ENCODE peak calls at places on chromosomes 3 and 15, in nine cellular contexts. X, N, S, T, D, Y, V, B and W are unnamed samples.

GRCh38 chr3:4837405-4837804 is 141.8 kb upstream of the BHLHE40 start:
- DNase-seq in T (no peak), D (no peak), B (no peak), V (no peak), S (no peak), Y (no peak), N (no peak), X (no peak), W (no peak)

GRCh38 chr3:143928541-143929255 is 42.9 kb upstream of the DIPK2A start:
- DNase-seq in X (no peak), S (no peak), D (no peak), T (no peak), N (no peak), Y (no peak), B (no peak), V (no peak), W (no peak)

GRCh38 chr15:77239892-77240608 is 169.1 kb upstream of the TSPAN3 start:
- DNase-seq in Y (no peak), N (no peak), D (no peak), S (no peak), X (no peak), V (no peak), B (no peak), T (no peak), W (no peak)

GRCh38 chr3:193231201-193231600 is 9.8 kb upstream of the PLAAT1 start:
- DNase-seq in B (no peak), S (no peak), X (no peak), T (no peak), V (no peak), D (no peak), N (no peak), Y (no peak), W (no peak)

GRCh38 chr3:103137830-103138229 is 703.0 kb downstream of the ZPLD1 start:
- DNase-seq in N (no peak), V (no peak), B (no peak), Y (no peak), T (no peak), X (no peak), S (no peak), D (no peak), W (no peak)

GRCh38 chr3:42654331-42655201 is 1.1 kb downstream of the ZBTB47 start:
- DNase-seq in S (peak; percentile 60), X (no peak), B (peak; percentile 58), D (peak; percentile 63), N (no peak), V (no peak), Y (no peak), T (peak; percentile 61), W (no peak)

GRCh38 chr3:129793356-129793755 is 100.2 kb downstream of the TMCC1 start:
- DNase-seq in Y (no peak), B (no peak), X (no peak), N (no peak), T (no peak), D (no peak), V (no peak), S (peak; percentile 13), W (no peak)

GRCh38 chr3:189551007-189551406 is 80.2 kb upstream of the TP63 start:
- DNase-seq in V (no peak), B (peak; percentile 1), X (no peak), S (no peak), N (no peak), T (no peak), D (no peak), Y (no peak), W (no peak)

GRCh38 chr3:188527389-188527788 is 373.4 kb downstream of the LPP start:
- DNase-seq in D (no peak), Y (no peak), V (no peak), S (no peak), X (no peak), T (no peak), N (no peak), B (no peak), W (no peak)

GRCh38 chr3:151838574-151839312 is 24.8 kb downstream of the AADAC start:
- DNase-seq in D (peak; percentile 60), B (peak; percentile 90), T (no peak), N (peak; percentile 37), X (peak; percentile 0), Y (no peak), S (peak; percentile 81), V (no peak), W (no peak)

GRCh38 chr3:72413228-72413627 is 435.0 kb downstream of the SHQ1 start:
- DNase-seq in N (no peak), D (no peak), V (no peak), X (no peak), B (peak; percentile 40), S (peak; percentile 33), Y (no peak), T (no peak), W (no peak)

GRCh38 chr15:63276342-63277043 is 912 bp upstream of the APH1B start:
- DNase-seq in N (no peak), S (no peak), Y (no peak), T (no peak), V (no peak), B (no peak), D (no peak), X (no peak), W (no peak)

GRCh38 chr3:194450341-194450740 is 36.5 kb downstream of the ATP13A3 start:
- DNase-seq in Y (no peak), X (no peak), D (no peak), B (no peak), V (no peak), N (peak; percentile 73), S (no peak), T (no peak), W (no peak)

GRCh38 chr15:31484369-31484951 is 157.8 kb downstream of the KLF13 start:
- DNase-seq in T (no peak), Y (no peak), S (no peak), B (no peak), N (no peak), X (no peak), D (peak; percentile 13), V (no peak), W (no peak)

GRCh38 chr3:111751961-111752360 is 107.1 kb upstream of the PHLDB2 start:
- DNase-seq in D (no peak), Y (no peak), X (no peak), V (no peak), N (no peak), S (no peak), T (no peak), B (peak; percentile 97), W (no peak)

GRCh38 chr3:30232546-30232945 is 373.9 kb upstream of the TGFBR2 start:
- DNase-seq in B (no peak), N (no peak), T (no peak), D (no peak), S (no peak), Y (no peak), V (no peak), X (no peak), W (no peak)

GRCh38 chr3:196553551-196553950 is 14.8 kb downstream of the WDR53 start:
- DNase-seq in D (no peak), T (no peak), V (no peak), N (no peak), S (no peak), X (no peak), Y (no peak), B (no peak), W (no peak)

GRCh38 chr3:12922299-12922698 is 80.9 kb upstream of the RPL32 start:
- DNase-seq in N (no peak), Y (no peak), S (no peak), V (no peak), D (no peak), T (no peak), B (peak; percentile 20), X (no peak), W (no peak)

GRCh38 chr15:47870300-47870955 is 153.1 kb downstream of the SEMA6D start:
- DNase-seq in Y (no peak), T (no peak), S (no peak), X (no peak), N (no peak), V (no peak), D (no peak), B (no peak), W (no peak)